ENCODE peak calls at places on chromosomes 16 and 17, in four cellular contexts. T is K562, C is breast epithelium, A is heart left ventricle. L is an unnamed sample.

GRCh38 chr17:49944451-49944850 is 24.5 kb upstream of the DLX4 start:
- DNase-seq in T (no peak), C (no peak), A (no peak), L (no peak)

GRCh38 chr16:47018223-47018891 is 44.9 kb upstream of the DNAJA2 start:
- DNase-seq in T (peak), C (peak), A (no peak), L (peak)

GRCh38 chr16:85416267-85417109 is 196.6 kb upstream of the GSE1 start:
- DNase-seq in T (peak), C (peak), A (no peak), L (peak)

GRCh38 chr17:58268326-58268725 is 12.4 kb downstream of the MPO start:
- DNase-seq in T (no peak), C (no peak), A (no peak), L (no peak)

GRCh38 chr16:66622863-66623262 is 18.4 kb downstream of the CMTM3 start:
- DNase-seq in T (peak), C (no peak), A (no peak), L (no peak)

GRCh38 chr17:2183346-2183745 is 120.2 kb downstream of the SMG6 start:
- DNase-seq in T (no peak), C (no peak), A (no peak), L (no peak)

GRCh38 chr17:81295031-81295677 is at the start of gene SLC38A10:
- DNase-seq in T (peak), C (peak), A (peak), L (peak)

GRCh38 chr16:84358601-84359295 is 9.6 kb upstream of the ATP2C2 start:
- DNase-seq in T (no peak), C (no peak), A (no peak), L (no peak)

GRCh38 chr17:80362428-80363119 is 52.4 kb upstream of the ENDOV start:
- DNase-seq in T (peak), C (peak), A (peak), L (peak)

GRCh38 chr16:84371553-84371865 is 3.2 kb downstream of the ATP2C2 start:
- DNase-seq in T (no peak), C (no peak), A (no peak), L (no peak)

GRCh38 chr16:53518550-53519416 is 15.8 kb upstream of the AKTIP start:
- DNase-seq in T (peak), C (no peak), A (peak), L (no peak)

GRCh38 chr17:12996941-12997340 is 20.9 kb downstream of the ELAC2 start:
- DNase-seq in T (no peak), C (no peak), A (no peak), L (no peak)

GRCh38 chr17:40342575-40343058 is 21.9 kb downstream of the GJD3 start:
- DNase-seq in T (no peak), C (no peak), A (no peak), L (no peak)

GRCh38 chr17:82619211-82619610 is 29.0 kb downstream of the WDR45B start:
- DNase-seq in T (no peak), C (no peak), A (no peak), L (no peak)

GRCh38 chr16:2436110-2436509 is 6.9 kb downstream of the CCNF start:
- DNase-seq in T (no peak), C (no peak), A (no peak), L (no peak)

GRCh38 chr17:17030515-17031211 is 11.6 kb upstream of the MPRIP start:
- DNase-seq in T (no peak), C (no peak), A (no peak), L (no peak)

GRCh38 chr17:59266748-59267147 is 46.4 kb downstream of the GDPD1 start:
- DNase-seq in T (no peak), C (no peak), A (no peak), L (no peak)

GRCh38 chr17:37570527-37571093 is 38.6 kb downstream of the SYNRG start:
- DNase-seq in T (peak), C (no peak), A (peak), L (peak)

GRCh38 chr17:44069974-44070454 is 521 bp upstream of the G6PC3 start:
- DNase-seq in T (no peak), C (no peak), A (no peak), L (no peak)

GRCh38 chr17:74513987-74514631 is 17.2 kb downstream of the CD300LB start:
- DNase-seq in T (peak), C (peak), A (no peak), L (peak)

GRCh38 chr17:17790673-17791464 is 45.9 kb downstream of the SREBF1 start:
- DNase-seq in T (no peak), C (no peak), A (no peak), L (no peak)

GRCh38 chr16:10541396-10541795 is 39.0 kb downstream of the EMP2 start:
- DNase-seq in T (no peak), C (no peak), A (no peak), L (peak)

GRCh38 chr17:40561871-40562611 is 3.2 kb downstream of the CCR7 start:
- DNase-seq in T (no peak), C (no peak), A (no peak), L (no peak)

GRCh38 chr17:41773190-41773588 is 13.3 kb downstream of the JUP start:
- DNase-seq in T (no peak), C (peak), A (peak), L (no peak)

GRCh38 chr17:43401293-43401692 is 2.5 kb downstream of the ARL4D start:
- DNase-seq in T (no peak), C (no peak), A (no peak), L (no peak)

GRCh38 chr16:55126456-55126855 is 195.8 kb downstream of the IRX5 start:
- DNase-seq in T (no peak), C (no peak), A (no peak), L (no peak)

GRCh38 chr17:49439305-49439672 is 24.6 kb upstream of the PHB1 start:
- DNase-seq in T (no peak), C (peak), A (no peak), L (no peak)

GRCh38 chr17:56359518-56359917 is 206.2 kb downstream of the ANKFN1 start:
- DNase-seq in T (no peak), C (no peak), A (no peak), L (no peak)

GRCh38 chr17:57869599-57870282 is 19.9 kb upstream of the MRPS23 start:
- DNase-seq in T (no peak), C (no peak), A (no peak), L (no peak)

GRCh38 chr17:59963738-59964454 is 644 bp downstream of the RNFT1 start:
- DNase-seq in T (peak), C (no peak), A (peak), L (peak)

GRCh38 chr16:19709381-19710136 is 8.5 kb downstream of the KNOP1 start:
- DNase-seq in T (no peak), C (no peak), A (no peak), L (no peak)

GRCh38 chr16:79316004-79316458 is 284.5 kb downstream of the MAF start:
- DNase-seq in T (no peak), C (no peak), A (no peak), L (no peak)

DNA sequence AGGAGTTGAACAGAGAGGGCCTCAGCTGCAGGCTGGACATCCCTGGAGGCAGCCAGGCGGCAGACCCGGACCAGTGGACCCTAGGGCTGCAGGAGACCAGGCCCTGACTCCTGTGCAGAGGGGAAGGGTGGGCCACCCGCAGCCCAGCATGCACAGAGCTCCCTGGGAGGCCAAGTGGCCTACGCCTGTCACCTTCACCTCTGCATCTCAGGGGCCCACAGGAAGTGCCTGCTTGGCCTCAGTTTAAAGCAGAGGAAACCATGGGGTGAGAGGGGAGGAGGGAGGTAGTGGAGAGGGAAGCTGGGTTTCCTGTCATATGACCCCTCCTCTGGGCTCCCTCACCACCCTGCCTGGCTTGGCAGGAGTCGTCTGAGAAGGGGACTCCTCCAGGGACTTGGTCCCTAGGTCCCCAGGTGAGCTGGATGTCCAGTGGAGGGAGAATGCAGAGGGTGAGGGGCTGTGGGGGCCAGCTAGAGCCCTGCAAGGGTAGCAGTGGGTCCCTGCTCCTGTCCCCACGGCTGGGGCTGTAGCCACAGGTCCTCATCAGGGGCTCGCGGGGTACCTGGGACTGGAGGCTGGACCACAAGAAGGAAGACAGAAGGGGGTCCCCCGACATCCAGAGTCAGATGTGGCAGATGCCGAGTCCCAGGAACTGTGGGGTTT is at the start of gene TMC8:
- DNase-seq in T (peak), C (no peak), A (peak), L (no peak)
- TF ChIP-seq POLR2A in T (peak), C (no peak), A (no peak), L (no peak)

DNA sequence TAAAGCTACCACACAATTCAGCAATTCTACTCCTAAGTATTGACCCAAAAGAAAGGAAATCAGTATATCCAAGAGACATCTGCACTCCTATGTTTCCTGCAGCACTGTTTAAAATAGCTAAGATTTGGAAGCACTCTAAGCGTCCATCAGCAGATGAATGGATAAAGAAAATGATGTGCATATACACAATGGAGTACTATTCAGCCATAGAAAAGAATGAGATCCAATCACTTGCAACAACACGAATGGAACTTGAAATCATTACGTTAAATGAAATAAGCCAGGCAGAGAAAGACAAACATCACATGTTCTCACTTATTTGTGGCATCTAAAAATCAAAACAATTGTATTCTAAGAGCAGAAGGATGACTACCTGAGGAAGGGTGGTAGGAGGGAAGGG is 1.5 kb downstream of the SLFN11 start:
- DNase-seq in T (no peak), C (no peak), A (no peak), L (no peak)
- TF ChIP-seq POLR2A in T (no peak), C (no peak), A (no peak), L (no peak)

DNA sequence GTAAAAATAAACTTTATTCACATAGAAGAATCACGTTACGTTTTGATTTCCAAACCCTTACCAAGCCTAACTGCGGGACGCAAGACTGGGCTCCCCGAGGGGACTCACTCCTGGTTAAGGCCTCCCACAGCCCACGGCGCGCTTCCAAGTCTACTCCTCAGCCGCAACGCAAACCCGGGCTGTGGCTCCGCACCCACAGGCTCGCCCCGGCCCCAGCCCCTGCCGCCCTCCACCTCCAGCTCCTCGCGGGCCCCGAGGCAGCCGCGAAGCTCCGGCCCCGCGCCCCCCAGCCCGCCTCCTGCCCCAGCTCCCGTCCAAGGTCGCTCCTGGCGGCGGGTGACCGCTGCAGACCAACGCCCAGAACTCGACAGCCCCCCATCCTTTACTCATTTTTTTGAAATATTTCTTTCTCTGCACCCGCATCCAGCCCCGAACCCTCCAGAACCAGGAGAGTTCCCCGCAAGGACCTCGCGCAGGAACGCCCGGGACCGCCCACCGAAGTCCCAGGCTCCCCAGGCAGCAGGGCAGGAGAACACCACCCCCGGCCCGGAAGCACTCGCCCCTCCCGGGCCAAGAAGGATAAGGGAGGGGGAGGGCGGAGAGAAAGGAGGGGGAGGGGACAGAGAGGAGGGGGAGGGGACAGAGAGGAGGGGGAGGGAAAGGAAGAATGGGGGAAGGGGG is 918 bp downstream of the USP22 start:
- DNase-seq in T (peak), C (peak), A (peak), L (peak)
- TF ChIP-seq POLR2A in T (no peak), C (no peak), A (no peak), L (no peak)

DNA sequence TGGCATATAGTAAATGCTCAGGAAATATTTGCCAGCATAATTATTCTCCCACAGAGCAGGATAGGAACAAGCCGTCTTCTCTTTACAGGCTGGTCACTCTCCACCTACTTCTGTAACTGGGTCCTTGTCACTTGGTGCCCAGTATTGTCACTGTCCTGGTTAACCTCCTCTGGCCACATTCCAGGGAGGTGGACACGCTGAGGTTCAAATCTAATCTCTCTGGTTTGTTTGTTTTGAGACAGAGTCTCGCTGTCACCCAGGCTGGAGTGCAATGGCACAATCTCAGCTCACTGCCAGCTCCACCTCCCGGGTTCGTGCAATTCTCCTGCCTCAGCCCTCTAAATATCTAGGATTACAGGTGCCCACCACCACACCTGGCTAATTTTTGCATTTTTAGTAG is 15.6 kb downstream of the SBK1 start:
- DNase-seq in T (no peak), C (no peak), A (no peak), L (no peak)
- TF ChIP-seq POLR2A in T (no peak), C (no peak), A (no peak), L (no peak)